ENCODE peak calls at places on chromosomes 12 and 14, in four cellular contexts. One of them, this sample, is unnamed.

GRCh38 chr14:61532818-61533217 is 162.5 kb upstream of the HIF1A start:
- DNase-seq in anterior cingulate cortex: no peak
- DNase-seq in non-pigmented ciliary epithelial cell: no peak
- DNase-seq in vagina: no peak
- DNase-seq in this sample: no peak

GRCh38 chr12:4700621-4701026 is 19.6 kb upstream of the GALNT8 start:
- DNase-seq in non-pigmented ciliary epithelial cell: no peak
- DNase-seq in anterior cingulate cortex: no peak
- DNase-seq in vagina: no peak
- DNase-seq in this sample: no peak

GRCh38 chr12:29241821-29242591 is 92.9 kb downstream of the FAR2 start:
- DNase-seq in anterior cingulate cortex: no peak
- DNase-seq in vagina: no peak
- DNase-seq in non-pigmented ciliary epithelial cell: peak; percentile 70
- DNase-seq in this sample: peak; percentile 99

GRCh38 chr12:1044697-1045096 is 53.7 kb downstream of the ERC1 start:
- DNase-seq in anterior cingulate cortex: no peak
- DNase-seq in non-pigmented ciliary epithelial cell: no peak
- DNase-seq in vagina: no peak
- DNase-seq in this sample: no peak

GRCh38 chr12:49013403-49013802 is 5.2 kb downstream of the PRKAG1 start:
- DNase-seq in non-pigmented ciliary epithelial cell: no peak
- DNase-seq in vagina: no peak
- DNase-seq in anterior cingulate cortex: no peak
- DNase-seq in this sample: no peak

GRCh38 chr14:61925732-61926445 is 163.7 kb downstream of the SNAPC1 start:
- DNase-seq in anterior cingulate cortex: no peak
- DNase-seq in non-pigmented ciliary epithelial cell: no peak
- DNase-seq in vagina: no peak
- DNase-seq in this sample: no peak

GRCh38 chr12:68048648-68049297 is 59.5 kb downstream of the IFNG-AS1 start:
- DNase-seq in anterior cingulate cortex: no peak
- DNase-seq in vagina: no peak
- DNase-seq in non-pigmented ciliary epithelial cell: no peak
- DNase-seq in this sample: no peak

GRCh38 chr14:23539209-23539866 is 12.2 kb downstream of the ZFHX2 start:
- DNase-seq in vagina: no peak
- DNase-seq in anterior cingulate cortex: no peak
- DNase-seq in non-pigmented ciliary epithelial cell: no peak
- DNase-seq in this sample: peak; percentile 50

GRCh38 chr12:96045566-96045965 is 10.2 kb upstream of the LTA4H start:
- DNase-seq in non-pigmented ciliary epithelial cell: no peak
- DNase-seq in anterior cingulate cortex: no peak
- DNase-seq in vagina: no peak
- DNase-seq in this sample: peak; percentile 30

GRCh38 chr12:63415357-63415756 is 252.9 kb downstream of the DPY19L2 start:
- DNase-seq in anterior cingulate cortex: no peak
- DNase-seq in vagina: no peak
- DNase-seq in non-pigmented ciliary epithelial cell: no peak
- DNase-seq in this sample: no peak

GRCh38 chr14:85921241-85921640 is 391.3 kb downstream of the FLRT2 start:
- DNase-seq in anterior cingulate cortex: no peak
- DNase-seq in vagina: no peak
- DNase-seq in non-pigmented ciliary epithelial cell: no peak
- DNase-seq in this sample: no peak

GRCh38 chr14:52536269-52536668 is 16.0 kb downstream of the TXNDC16 start:
- DNase-seq in anterior cingulate cortex: no peak
- DNase-seq in vagina: no peak
- DNase-seq in non-pigmented ciliary epithelial cell: no peak
- DNase-seq in this sample: no peak

GRCh38 chr12:124655317-124656213 is 88.2 kb upstream of the NCOR2 start:
- DNase-seq in non-pigmented ciliary epithelial cell: peak; percentile 58
- DNase-seq in vagina: no peak
- DNase-seq in anterior cingulate cortex: peak; percentile 74
- DNase-seq in this sample: peak; percentile 94

GRCh38 chr12:62621239-62621638 is 154.6 kb downstream of the MON2 start:
- DNase-seq in non-pigmented ciliary epithelial cell: no peak
- DNase-seq in anterior cingulate cortex: no peak
- DNase-seq in vagina: no peak
- DNase-seq in this sample: no peak

GRCh38 chr14:24798911-24799310 is 164.9 kb upstream of the GZMB start:
- DNase-seq in vagina: no peak
- DNase-seq in anterior cingulate cortex: no peak
- DNase-seq in non-pigmented ciliary epithelial cell: no peak
- DNase-seq in this sample: no peak

GRCh38 chr14:22748691-22749090 is 17.8 kb upstream of the OXA1L start:
- DNase-seq in anterior cingulate cortex: no peak
- DNase-seq in vagina: no peak
- DNase-seq in non-pigmented ciliary epithelial cell: no peak
- DNase-seq in this sample: peak; percentile 66

GRCh38 chr14:44490966-44491365 is 16.1 kb downstream of the FSCB start:
- DNase-seq in vagina: no peak
- DNase-seq in anterior cingulate cortex: no peak
- DNase-seq in non-pigmented ciliary epithelial cell: no peak
- DNase-seq in this sample: no peak

GRCh38 chr12:54840293-54840692 is 14.0 kb upstream of the MUCL1 start:
- DNase-seq in non-pigmented ciliary epithelial cell: no peak
- DNase-seq in anterior cingulate cortex: no peak
- DNase-seq in vagina: no peak
- DNase-seq in this sample: peak; percentile 79

GRCh38 chr12:20150835-20151234 is 217.5 kb upstream of the PDE3A start:
- DNase-seq in non-pigmented ciliary epithelial cell: no peak
- DNase-seq in anterior cingulate cortex: no peak
- DNase-seq in vagina: no peak
- DNase-seq in this sample: no peak

GRCh38 chr14:73717998-73718741 is 4.0 kb upstream of the PNMA1 start:
- DNase-seq in vagina: no peak
- DNase-seq in non-pigmented ciliary epithelial cell: no peak
- DNase-seq in anterior cingulate cortex: no peak
- DNase-seq in this sample: no peak

GRCh38 chr14:70188292-70188607 is 501 bp downstream of the SLC8A3 start:
- DNase-seq in anterior cingulate cortex: no peak
- DNase-seq in non-pigmented ciliary epithelial cell: no peak
- DNase-seq in vagina: no peak
- DNase-seq in this sample: no peak

GRCh38 chr14:78767436-78767835 is 597.3 kb downstream of the NRXN3 start:
- DNase-seq in non-pigmented ciliary epithelial cell: no peak
- DNase-seq in anterior cingulate cortex: no peak
- DNase-seq in vagina: no peak
- DNase-seq in this sample: no peak

GRCh38 chr12:101209319-101210302 is at the start of gene SLC5A8:
- DNase-seq in non-pigmented ciliary epithelial cell: no peak
- DNase-seq in anterior cingulate cortex: no peak
- DNase-seq in vagina: no peak
- DNase-seq in this sample: no peak

GRCh38 chr14:58731465-58732330 is 93.9 kb downstream of the DACT1 start:
- DNase-seq in non-pigmented ciliary epithelial cell: peak; percentile 98
- DNase-seq in anterior cingulate cortex: no peak
- DNase-seq in vagina: no peak
- DNase-seq in this sample: no peak

GRCh38 chr14:54685286-54685845 is 118.4 kb downstream of the SAMD4A start:
- DNase-seq in anterior cingulate cortex: no peak
- DNase-seq in non-pigmented ciliary epithelial cell: no peak
- DNase-seq in vagina: no peak
- DNase-seq in this sample: no peak

GRCh38 chr14:76050797-76051392 is 65.3 kb downstream of the IFT43 start:
- DNase-seq in anterior cingulate cortex: peak; percentile 7
- DNase-seq in vagina: no peak
- DNase-seq in non-pigmented ciliary epithelial cell: peak; percentile 20
- DNase-seq in this sample: peak; percentile 66

This sample was measured in NB4.